ENCODE peak calls at places on chromosomes 16 and 17, in five cellular contexts. One of them, this sample, is unnamed.

GRCh38 chr17:77449908-77450741 is 309.4 kb downstream of the SEC14L1 start:
- DNase-seq in osteoblast: peak
- DNase-seq in endothelial cell: no peak
- DNase-seq in foreskin fibroblast: peak
- DNase-seq in CD4-positive, alpha-beta T cell: no peak
- DNase-seq in this sample: no peak

GRCh38 chr17:42687707-42688275 is 5.5 kb downstream of the CNTNAP1 start:
- DNase-seq in osteoblast: peak
- DNase-seq in endothelial cell: no peak
- DNase-seq in foreskin fibroblast: no peak
- DNase-seq in CD4-positive, alpha-beta T cell: no peak
- DNase-seq in this sample: no peak

GRCh38 chr17:77433385-77434135 is 292.8 kb downstream of the SEC14L1 start:
- DNase-seq in osteoblast: no peak
- DNase-seq in endothelial cell: no peak
- DNase-seq in foreskin fibroblast: peak
- DNase-seq in CD4-positive, alpha-beta T cell: no peak
- DNase-seq in this sample: no peak

GRCh38 chr17:5705081-5705875 is 121.0 kb upstream of the NLRP1 start:
- DNase-seq in osteoblast: no peak
- DNase-seq in endothelial cell: peak
- DNase-seq in foreskin fibroblast: no peak
- DNase-seq in CD4-positive, alpha-beta T cell: no peak
- DNase-seq in this sample: no peak

GRCh38 chr17:43673516-43674323 is 12.0 kb upstream of the MEOX1 start:
- DNase-seq in osteoblast: peak
- DNase-seq in endothelial cell: peak
- DNase-seq in foreskin fibroblast: peak
- DNase-seq in CD4-positive, alpha-beta T cell: peak
- DNase-seq in this sample: peak

GRCh38 chr16:71943887-71944286 is 48.6 kb downstream of the IST1 start:
- DNase-seq in osteoblast: no peak
- DNase-seq in endothelial cell: no peak
- DNase-seq in foreskin fibroblast: no peak
- DNase-seq in CD4-positive, alpha-beta T cell: no peak
- DNase-seq in this sample: no peak

GRCh38 chr17:7729841-7730240 is 12.3 kb downstream of the DNAH2 start:
- DNase-seq in osteoblast: peak
- DNase-seq in endothelial cell: no peak
- DNase-seq in foreskin fibroblast: no peak
- DNase-seq in CD4-positive, alpha-beta T cell: no peak
- DNase-seq in this sample: no peak

GRCh38 chr17:70767102-70767701 is 597.9 kb downstream of the KCNJ2 start:
- DNase-seq in osteoblast: peak
- DNase-seq in endothelial cell: peak
- DNase-seq in foreskin fibroblast: peak
- DNase-seq in CD4-positive, alpha-beta T cell: no peak
- DNase-seq in this sample: no peak

GRCh38 chr17:80035937-80036714 is at the start of gene CCDC40:
- DNase-seq in osteoblast: peak
- DNase-seq in endothelial cell: peak
- DNase-seq in foreskin fibroblast: peak
- DNase-seq in CD4-positive, alpha-beta T cell: peak
- DNase-seq in this sample: peak

GRCh38 chr17:29112780-29113295 is 67.4 kb downstream of the MYO18A start:
- DNase-seq in osteoblast: peak
- DNase-seq in endothelial cell: no peak
- DNase-seq in foreskin fibroblast: no peak
- DNase-seq in CD4-positive, alpha-beta T cell: no peak
- DNase-seq in this sample: no peak

GRCh38 chr17:47715669-47716325 is 17.2 kb upstream of the TBX21 start:
- DNase-seq in osteoblast: no peak
- DNase-seq in endothelial cell: no peak
- DNase-seq in foreskin fibroblast: no peak
- DNase-seq in CD4-positive, alpha-beta T cell: no peak
- DNase-seq in this sample: no peak

GRCh38 chr16:4410335-4411075 is 5.9 kb downstream of the CORO7 start:
- DNase-seq in osteoblast: peak
- DNase-seq in endothelial cell: no peak
- DNase-seq in foreskin fibroblast: peak
- DNase-seq in CD4-positive, alpha-beta T cell: no peak
- DNase-seq in this sample: no peak

GRCh38 chr17:33163827-33164555 is 129.1 kb downstream of the ASIC2 start:
- DNase-seq in osteoblast: no peak
- DNase-seq in endothelial cell: no peak
- DNase-seq in foreskin fibroblast: no peak
- DNase-seq in CD4-positive, alpha-beta T cell: no peak
- DNase-seq in this sample: no peak

GRCh38 chr17:80468222-80468621 is 8.2 kb downstream of the NPTX1 start:
- DNase-seq in osteoblast: no peak
- DNase-seq in endothelial cell: no peak
- DNase-seq in foreskin fibroblast: no peak
- DNase-seq in CD4-positive, alpha-beta T cell: no peak
- DNase-seq in this sample: no peak

GRCh38 chr16:1108299-1109252 is 12.5 kb upstream of the C1QTNF8 start:
- DNase-seq in osteoblast: peak
- DNase-seq in endothelial cell: no peak
- DNase-seq in foreskin fibroblast: no peak
- DNase-seq in CD4-positive, alpha-beta T cell: no peak
- DNase-seq in this sample: no peak

GRCh38 chr17:79216391-79216790 is 141.8 kb downstream of the ENGASE start:
- DNase-seq in osteoblast: no peak
- DNase-seq in endothelial cell: no peak
- DNase-seq in foreskin fibroblast: no peak
- DNase-seq in CD4-positive, alpha-beta T cell: no peak
- DNase-seq in this sample: no peak

GRCh38 chr17:80474231-80474932 is 2.0 kb downstream of the NPTX1 start:
- DNase-seq in osteoblast: peak
- DNase-seq in endothelial cell: no peak
- DNase-seq in foreskin fibroblast: no peak
- DNase-seq in CD4-positive, alpha-beta T cell: peak
- DNase-seq in this sample: no peak

GRCh38 chr17:77404812-77405581 is 264.2 kb downstream of the SEC14L1 start:
- DNase-seq in osteoblast: peak
- DNase-seq in endothelial cell: no peak
- DNase-seq in foreskin fibroblast: peak
- DNase-seq in CD4-positive, alpha-beta T cell: peak
- DNase-seq in this sample: no peak

GRCh38 chr17:1829189-1829578 is 518 bp downstream of the SMYD4 start:
- DNase-seq in osteoblast: no peak
- DNase-seq in endothelial cell: no peak
- DNase-seq in foreskin fibroblast: peak
- DNase-seq in CD4-positive, alpha-beta T cell: peak
- DNase-seq in this sample: no peak

GRCh38 chr16:67246081-67246944 is 968 bp downstream of the FHOD1 start:
- DNase-seq in osteoblast: peak
- DNase-seq in endothelial cell: peak
- DNase-seq in foreskin fibroblast: peak
- DNase-seq in CD4-positive, alpha-beta T cell: peak
- DNase-seq in this sample: peak
- TF ChIP-seq CTCF in osteoblast: peak
- TF ChIP-seq CTCF in endothelial cell: no peak
- TF ChIP-seq CTCF in foreskin fibroblast: peak
- TF ChIP-seq CTCF in CD4-positive, alpha-beta T cell: no peak
- TF ChIP-seq CTCF in this sample: peak

GRCh38 chr17:75877752-75878173 is 618 bp downstream of the TRIM47 start:
- DNase-seq in osteoblast: peak
- DNase-seq in endothelial cell: peak
- DNase-seq in foreskin fibroblast: peak
- DNase-seq in CD4-positive, alpha-beta T cell: peak
- DNase-seq in this sample: no peak

GRCh38 chr17:75876938-75877751 is 1.2 kb downstream of the TRIM47 start:
- DNase-seq in osteoblast: peak
- DNase-seq in endothelial cell: no peak
- DNase-seq in foreskin fibroblast: peak
- DNase-seq in CD4-positive, alpha-beta T cell: no peak
- DNase-seq in this sample: no peak

GRCh38 chr17:75875940-75876189 is 2.5 kb downstream of the TRIM47 start:
- DNase-seq in osteoblast: no peak
- DNase-seq in endothelial cell: no peak
- DNase-seq in foreskin fibroblast: no peak
- DNase-seq in CD4-positive, alpha-beta T cell: no peak
- DNase-seq in this sample: no peak

GRCh38 chr17:75875182-75875939 is 3.0 kb downstream of the TRIM47 start:
- DNase-seq in osteoblast: peak
- DNase-seq in endothelial cell: no peak
- DNase-seq in foreskin fibroblast: no peak
- DNase-seq in CD4-positive, alpha-beta T cell: no peak
- DNase-seq in this sample: no peak

DNA sequence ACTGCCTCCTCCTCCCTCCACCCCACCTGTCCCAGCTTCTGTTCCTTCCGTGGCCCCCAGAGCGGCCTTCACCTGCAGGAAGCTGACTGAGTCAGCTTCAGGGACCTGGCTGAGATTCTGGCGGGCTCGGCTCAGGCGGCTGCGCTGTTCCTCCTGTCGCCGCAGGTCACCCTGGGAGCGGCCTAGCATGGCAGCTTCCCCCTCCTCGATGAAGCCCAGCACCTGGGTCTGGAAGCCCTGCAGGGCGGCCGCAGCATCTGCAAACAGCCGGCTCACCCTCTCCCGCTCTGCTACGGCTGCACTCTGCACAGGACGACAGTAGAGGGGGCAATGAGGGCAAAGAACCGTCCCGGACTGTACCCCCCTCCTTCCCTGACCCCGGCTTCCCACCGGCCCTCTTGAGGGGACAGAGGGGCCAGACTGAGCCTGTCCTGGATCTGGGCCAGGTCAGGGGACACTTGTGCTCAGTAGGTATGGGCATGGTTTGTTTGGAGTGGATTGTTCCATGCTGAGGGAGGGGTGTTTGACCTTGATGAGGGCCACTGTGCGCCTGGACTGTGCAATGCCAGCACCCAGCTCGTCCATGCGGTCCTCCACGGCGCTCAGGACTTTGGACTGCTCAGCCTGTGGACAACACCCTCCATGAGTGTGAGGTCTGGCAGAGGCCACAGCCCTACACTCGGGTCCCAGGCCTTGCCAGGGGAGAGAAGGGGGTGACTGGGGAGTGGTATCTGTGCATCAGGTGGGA is 2.0 kb downstream of the TRIM47 start:
- DNase-seq in osteoblast: peak
- DNase-seq in endothelial cell: peak
- DNase-seq in foreskin fibroblast: no peak
- DNase-seq in CD4-positive, alpha-beta T cell: peak
- DNase-seq in this sample: no peak
- TF ChIP-seq CTCF in osteoblast: peak
- TF ChIP-seq CTCF in endothelial cell: no peak
- TF ChIP-seq CTCF in foreskin fibroblast: no peak
- TF ChIP-seq CTCF in CD4-positive, alpha-beta T cell: peak
- TF ChIP-seq CTCF in this sample: no peak

GRCh38 chr17:75559958-75560533 is 27.6 kb upstream of the MYO15B start:
- DNase-seq in osteoblast: peak
- DNase-seq in endothelial cell: no peak
- DNase-seq in foreskin fibroblast: no peak
- DNase-seq in CD4-positive, alpha-beta T cell: no peak
- DNase-seq in this sample: no peak

GRCh38 chr17:75565066-75565465 is 22.5 kb upstream of the MYO15B start:
- DNase-seq in osteoblast: peak
- DNase-seq in endothelial cell: no peak
- DNase-seq in foreskin fibroblast: peak
- DNase-seq in CD4-positive, alpha-beta T cell: no peak
- DNase-seq in this sample: no peak

GRCh38 chr17:75564195-75564594 is 23.4 kb upstream of the MYO15B start:
- DNase-seq in osteoblast: no peak
- DNase-seq in endothelial cell: no peak
- DNase-seq in foreskin fibroblast: no peak
- DNase-seq in CD4-positive, alpha-beta T cell: no peak
- DNase-seq in this sample: no peak

GRCh38 chr17:75563063-75563758 is 24.4 kb upstream of the MYO15B start:
- DNase-seq in osteoblast: no peak
- DNase-seq in endothelial cell: no peak
- DNase-seq in foreskin fibroblast: no peak
- DNase-seq in CD4-positive, alpha-beta T cell: no peak
- DNase-seq in this sample: no peak

DNA sequence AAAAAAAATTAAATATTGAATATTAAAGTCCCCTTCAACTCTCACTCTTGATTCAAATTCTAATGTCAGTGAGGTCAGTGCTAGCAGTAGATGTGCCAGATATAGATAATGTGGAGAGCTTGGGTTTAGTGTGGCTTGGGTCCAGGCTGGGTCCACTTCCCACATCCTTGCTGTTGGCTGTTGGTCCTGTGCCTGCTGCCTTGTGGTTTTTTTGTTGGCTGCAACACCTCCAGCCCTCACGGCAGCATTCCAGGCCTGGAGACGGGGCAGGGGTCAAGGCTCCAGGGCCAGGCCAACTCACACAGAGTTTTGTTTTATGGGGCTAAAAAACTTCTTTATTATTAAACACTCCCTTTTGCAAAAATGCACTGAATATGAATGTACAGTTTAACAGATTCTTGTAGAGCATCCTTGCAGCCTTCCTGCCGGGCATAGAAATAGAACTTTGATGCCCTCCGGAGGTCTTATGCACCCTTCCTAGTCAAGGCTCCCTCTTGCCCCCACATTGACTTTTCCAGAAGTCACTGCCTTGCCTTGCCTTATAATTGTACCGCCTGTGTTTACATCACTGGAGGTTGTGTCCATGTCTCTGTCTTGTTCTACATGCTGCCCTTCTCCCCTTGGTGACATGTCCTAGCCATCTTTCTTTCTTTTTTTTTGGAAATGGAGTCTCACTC is 25.5 kb upstream of the MYO15B start:
- DNase-seq in osteoblast: peak
- DNase-seq in endothelial cell: no peak
- DNase-seq in foreskin fibroblast: no peak
- DNase-seq in CD4-positive, alpha-beta T cell: no peak
- DNase-seq in this sample: no peak
- TF ChIP-seq CTCF in osteoblast: no peak
- TF ChIP-seq CTCF in endothelial cell: no peak
- TF ChIP-seq CTCF in foreskin fibroblast: no peak
- TF ChIP-seq CTCF in CD4-positive, alpha-beta T cell: no peak
- TF ChIP-seq CTCF in this sample: no peak

DNA sequence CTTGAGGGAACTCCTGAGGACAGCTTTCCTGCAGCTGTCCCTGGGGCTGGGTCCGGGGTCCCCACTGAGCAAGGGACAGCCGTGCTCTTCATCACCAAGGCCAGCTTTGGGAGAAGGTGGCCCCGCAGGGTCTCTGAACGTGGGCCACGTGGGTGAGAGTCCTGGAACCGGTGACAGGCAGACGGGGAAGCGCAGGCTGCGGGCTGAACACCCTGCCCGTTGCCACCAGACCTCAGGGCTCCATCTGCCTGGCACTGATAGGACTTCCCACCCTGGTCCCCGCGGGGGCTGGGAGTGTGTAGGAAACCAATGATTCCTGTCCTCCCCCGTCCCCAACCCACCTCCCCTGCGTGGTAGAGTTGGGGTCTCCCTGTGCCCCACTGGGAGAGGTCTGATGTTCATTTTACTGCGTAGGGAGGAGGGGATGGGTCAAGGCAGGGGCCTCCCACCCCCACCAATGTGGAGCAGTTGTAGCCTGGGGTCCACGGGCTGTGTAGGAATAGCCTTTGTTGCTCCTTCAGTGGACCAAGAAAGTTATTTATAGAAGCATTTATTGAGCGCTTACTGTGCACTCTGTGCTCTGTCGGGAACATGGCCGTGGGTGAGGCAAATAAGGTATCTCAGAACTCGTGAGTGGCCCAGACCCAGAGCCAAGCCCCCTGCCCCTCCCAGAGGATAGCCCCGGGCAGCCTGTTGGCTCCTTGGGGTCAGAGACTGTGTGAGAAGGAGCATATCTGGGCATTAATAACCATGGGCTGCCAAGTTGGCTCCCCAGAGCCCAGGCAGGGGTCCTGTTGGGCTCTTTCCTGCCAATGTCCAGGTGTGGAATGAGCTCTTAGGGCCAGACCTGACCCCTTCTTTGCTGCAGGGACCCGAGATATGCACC is 1.3 kb downstream of the ADGRG1 start:
- DNase-seq in osteoblast: peak
- DNase-seq in endothelial cell: no peak
- DNase-seq in foreskin fibroblast: no peak
- DNase-seq in CD4-positive, alpha-beta T cell: no peak
- DNase-seq in this sample: no peak
- TF ChIP-seq CTCF in osteoblast: no peak
- TF ChIP-seq CTCF in endothelial cell: no peak
- TF ChIP-seq CTCF in foreskin fibroblast: no peak
- TF ChIP-seq CTCF in CD4-positive, alpha-beta T cell: no peak
- TF ChIP-seq CTCF in this sample: no peak

This sample was measured in D721Med.